ENCODE peak calls at places on chromosomes 13 and 19, in six cellular contexts. One of them, this sample, is unnamed.
A peak's percentile ranks its signal among the peaks of the same experiment; 100 is the strongest.

GRCh38 chr19:39672473-39672872 is 16.8 kb downstream of the LGALS16 start:
- DNase-seq in AG04449: no peak
- DNase-seq in skeletal muscle cell: no peak
- DNase-seq in ascending aorta: no peak
- DNase-seq in PC-9: no peak
- DNase-seq in activated CD8-positive, alpha-beta memory T cell treated with anti-CD3 and anti-CD28 coated beads for 48 hours: no peak
- DNase-seq in this sample: no peak

GRCh38 chr19:49142866-49143335 is 12.3 kb downstream of the HRC start:
- DNase-seq in skeletal muscle cell: peak; percentile 70
- DNase-seq in AG04449: peak; percentile 56
- DNase-seq in ascending aorta: peak; percentile 64
- DNase-seq in activated CD8-positive, alpha-beta memory T cell treated with anti-CD3 and anti-CD28 coated beads for 48 hours: no peak
- DNase-seq in PC-9: peak; percentile 88
- DNase-seq in this sample: peak; percentile 56

GRCh38 chr19:38043649-38044144 is 136.7 kb downstream of the SIPA1L3 start:
- DNase-seq in activated CD8-positive, alpha-beta memory T cell treated with anti-CD3 and anti-CD28 coated beads for 48 hours: no peak
- DNase-seq in ascending aorta: no peak
- DNase-seq in AG04449: no peak
- DNase-seq in PC-9: no peak
- DNase-seq in skeletal muscle cell: no peak
- DNase-seq in this sample: no peak

GRCh38 chr13:98476538-98476966 is 100.4 kb downstream of the STK24 start:
- DNase-seq in AG04449: peak; percentile 62
- DNase-seq in activated CD8-positive, alpha-beta memory T cell treated with anti-CD3 and anti-CD28 coated beads for 48 hours: peak; percentile 77
- DNase-seq in ascending aorta: peak; percentile 50
- DNase-seq in PC-9: peak; percentile 80
- DNase-seq in skeletal muscle cell: peak; percentile 72
- DNase-seq in this sample: peak; percentile 71

GRCh38 chr13:113491418-113491883 is 940 bp upstream of the DCUN1D2 start:
- DNase-seq in skeletal muscle cell: no peak
- DNase-seq in activated CD8-positive, alpha-beta memory T cell treated with anti-CD3 and anti-CD28 coated beads for 48 hours: no peak
- DNase-seq in AG04449: no peak
- DNase-seq in ascending aorta: no peak
- DNase-seq in PC-9: peak; percentile 15
- DNase-seq in this sample: no peak

GRCh38 chr19:43784251-43784980 is 3.6 kb upstream of the KCNN4 start:
- DNase-seq in activated CD8-positive, alpha-beta memory T cell treated with anti-CD3 and anti-CD28 coated beads for 48 hours: no peak
- DNase-seq in ascending aorta: no peak
- DNase-seq in PC-9: peak; percentile 94
- DNase-seq in AG04449: peak; percentile 47
- DNase-seq in skeletal muscle cell: peak; percentile 49
- DNase-seq in this sample: peak; percentile 34

GRCh38 chr13:110559429-110559943 is 2.0 kb downstream of the RAB20 start:
- DNase-seq in ascending aorta: no peak
- DNase-seq in AG04449: no peak
- DNase-seq in skeletal muscle cell: no peak
- DNase-seq in activated CD8-positive, alpha-beta memory T cell treated with anti-CD3 and anti-CD28 coated beads for 48 hours: no peak
- DNase-seq in PC-9: peak; percentile 64
- DNase-seq in this sample: no peak

GRCh38 chr19:54572696-54573311 is 786 bp upstream of the LILRA2 start:
- DNase-seq in skeletal muscle cell: no peak
- DNase-seq in AG04449: no peak
- DNase-seq in ascending aorta: no peak
- DNase-seq in activated CD8-positive, alpha-beta memory T cell treated with anti-CD3 and anti-CD28 coated beads for 48 hours: no peak
- DNase-seq in PC-9: no peak
- DNase-seq in this sample: no peak

GRCh38 chr13:23488442-23488841 is 54.9 kb upstream of the SACS start:
- DNase-seq in skeletal muscle cell: no peak
- DNase-seq in PC-9: peak; percentile 42
- DNase-seq in AG04449: no peak
- DNase-seq in activated CD8-positive, alpha-beta memory T cell treated with anti-CD3 and anti-CD28 coated beads for 48 hours: no peak
- DNase-seq in ascending aorta: no peak
- DNase-seq in this sample: no peak

GRCh38 chr19:41238244-41238643 is 19.2 kb downstream of the AXL start:
- DNase-seq in ascending aorta: no peak
- DNase-seq in PC-9: no peak
- DNase-seq in AG04449: no peak
- DNase-seq in activated CD8-positive, alpha-beta memory T cell treated with anti-CD3 and anti-CD28 coated beads for 48 hours: no peak
- DNase-seq in skeletal muscle cell: no peak
- DNase-seq in this sample: no peak

GRCh38 chr19:12868540-12869112 is 12.6 kb downstream of the DNASE2 start:
- DNase-seq in AG04449: no peak
- DNase-seq in PC-9: peak; percentile 37
- DNase-seq in skeletal muscle cell: no peak
- DNase-seq in activated CD8-positive, alpha-beta memory T cell treated with anti-CD3 and anti-CD28 coated beads for 48 hours: no peak
- DNase-seq in ascending aorta: no peak
- DNase-seq in this sample: no peak

GRCh38 chr19:15897026-15897737 is 692 bp downstream of the CYP4F2 start:
- DNase-seq in activated CD8-positive, alpha-beta memory T cell treated with anti-CD3 and anti-CD28 coated beads for 48 hours: no peak
- DNase-seq in ascending aorta: no peak
- DNase-seq in PC-9: no peak
- DNase-seq in skeletal muscle cell: no peak
- DNase-seq in AG04449: no peak
- DNase-seq in this sample: no peak

GRCh38 chr19:23273022-23273593 is 22.9 kb upstream of the ZNF724 start:
- DNase-seq in activated CD8-positive, alpha-beta memory T cell treated with anti-CD3 and anti-CD28 coated beads for 48 hours: no peak
- DNase-seq in skeletal muscle cell: no peak
- DNase-seq in ascending aorta: no peak
- DNase-seq in AG04449: no peak
- DNase-seq in PC-9: no peak
- DNase-seq in this sample: no peak

GRCh38 chr19:5642204-5642603 is 19.3 kb downstream of the SAFB start:
- DNase-seq in skeletal muscle cell: no peak
- DNase-seq in ascending aorta: no peak
- DNase-seq in AG04449: no peak
- DNase-seq in PC-9: no peak
- DNase-seq in activated CD8-positive, alpha-beta memory T cell treated with anti-CD3 and anti-CD28 coated beads for 48 hours: no peak
- DNase-seq in this sample: no peak

GRCh38 chr13:111853146-111853545 is 213.8 kb upstream of the SOX1 start:
- DNase-seq in PC-9: no peak
- DNase-seq in skeletal muscle cell: no peak
- DNase-seq in ascending aorta: no peak
- DNase-seq in AG04449: no peak
- DNase-seq in activated CD8-positive, alpha-beta memory T cell treated with anti-CD3 and anti-CD28 coated beads for 48 hours: no peak
- DNase-seq in this sample: no peak

GRCh38 chr19:1064661-1065605 is 2.0 kb upstream of the ARHGAP45 start:
- DNase-seq in activated CD8-positive, alpha-beta memory T cell treated with anti-CD3 and anti-CD28 coated beads for 48 hours: no peak
- DNase-seq in AG04449: no peak
- DNase-seq in ascending aorta: no peak
- DNase-seq in PC-9: peak; percentile 54
- DNase-seq in skeletal muscle cell: no peak
- DNase-seq in this sample: no peak

GRCh38 chr13:36549771-36550170 is 117.5 kb downstream of the CCNA1 start:
- DNase-seq in AG04449: no peak
- DNase-seq in PC-9: no peak
- DNase-seq in activated CD8-positive, alpha-beta memory T cell treated with anti-CD3 and anti-CD28 coated beads for 48 hours: no peak
- DNase-seq in skeletal muscle cell: no peak
- DNase-seq in ascending aorta: no peak
- DNase-seq in this sample: no peak

GRCh38 chr19:37079238-37079637 is 1.0 kb downstream of the ZNF420 start:
- DNase-seq in skeletal muscle cell: no peak
- DNase-seq in activated CD8-positive, alpha-beta memory T cell treated with anti-CD3 and anti-CD28 coated beads for 48 hours: no peak
- DNase-seq in AG04449: no peak
- DNase-seq in ascending aorta: no peak
- DNase-seq in PC-9: no peak
- DNase-seq in this sample: no peak

GRCh38 chr13:36275190-36276002 is 22.2 kb downstream of the CCDC169 start:
- DNase-seq in ascending aorta: no peak
- DNase-seq in activated CD8-positive, alpha-beta memory T cell treated with anti-CD3 and anti-CD28 coated beads for 48 hours: no peak
- DNase-seq in skeletal muscle cell: peak; percentile 57
- DNase-seq in AG04449: no peak
- DNase-seq in PC-9: no peak
- DNase-seq in this sample: peak; percentile 35

GRCh38 chr19:18072335-18072734 is 14.4 kb downstream of the IL12RB1 start:
- DNase-seq in skeletal muscle cell: no peak
- DNase-seq in activated CD8-positive, alpha-beta memory T cell treated with anti-CD3 and anti-CD28 coated beads for 48 hours: no peak
- DNase-seq in AG04449: no peak
- DNase-seq in ascending aorta: no peak
- DNase-seq in PC-9: no peak
- DNase-seq in this sample: no peak

GRCh38 chr13:31930901-31931522 is 100.6 kb upstream of the FRY start:
- DNase-seq in PC-9: no peak
- DNase-seq in ascending aorta: no peak
- DNase-seq in activated CD8-positive, alpha-beta memory T cell treated with anti-CD3 and anti-CD28 coated beads for 48 hours: no peak
- DNase-seq in AG04449: no peak
- DNase-seq in skeletal muscle cell: no peak
- DNase-seq in this sample: no peak

GRCh38 chr19:13036366-13036976 is 41.2 kb downstream of the NFIX start:
- DNase-seq in AG04449: no peak
- DNase-seq in activated CD8-positive, alpha-beta memory T cell treated with anti-CD3 and anti-CD28 coated beads for 48 hours: no peak
- DNase-seq in skeletal muscle cell: no peak
- DNase-seq in ascending aorta: no peak
- DNase-seq in PC-9: peak; percentile 84
- DNase-seq in this sample: no peak

GRCh38 chr19:39308531-39309304 is 11.9 kb downstream of the LRFN1 start:
- DNase-seq in ascending aorta: no peak
- DNase-seq in PC-9: no peak
- DNase-seq in activated CD8-positive, alpha-beta memory T cell treated with anti-CD3 and anti-CD28 coated beads for 48 hours: no peak
- DNase-seq in AG04449: no peak
- DNase-seq in skeletal muscle cell: no peak
- DNase-seq in this sample: no peak

GRCh38 chr13:93752506-93752905 is 525.9 kb downstream of the GPC6 start:
- DNase-seq in activated CD8-positive, alpha-beta memory T cell treated with anti-CD3 and anti-CD28 coated beads for 48 hours: no peak
- DNase-seq in PC-9: no peak
- DNase-seq in ascending aorta: no peak
- DNase-seq in AG04449: no peak
- DNase-seq in skeletal muscle cell: no peak
- DNase-seq in this sample: no peak

GRCh38 chr13:99565478-99566124 is 64.3 kb downstream of the TM9SF2 start:
- DNase-seq in ascending aorta: no peak
- DNase-seq in AG04449: no peak
- DNase-seq in skeletal muscle cell: no peak
- DNase-seq in PC-9: no peak
- DNase-seq in activated CD8-positive, alpha-beta memory T cell treated with anti-CD3 and anti-CD28 coated beads for 48 hours: no peak
- DNase-seq in this sample: no peak

GRCh38 chr19:54470991-54471782 is 1.9 kb downstream of the CDC42EP5 start:
- DNase-seq in skeletal muscle cell: no peak
- DNase-seq in PC-9: peak; percentile 43
- DNase-seq in activated CD8-positive, alpha-beta memory T cell treated with anti-CD3 and anti-CD28 coated beads for 48 hours: no peak
- DNase-seq in AG04449: no peak
- DNase-seq in ascending aorta: no peak
- DNase-seq in this sample: no peak

GRCh38 chr13:80131204-80131603 is 209.7 kb downstream of the SPRY2 start:
- DNase-seq in skeletal muscle cell: no peak
- DNase-seq in activated CD8-positive, alpha-beta memory T cell treated with anti-CD3 and anti-CD28 coated beads for 48 hours: no peak
- DNase-seq in AG04449: no peak
- DNase-seq in PC-9: peak; percentile 44
- DNase-seq in ascending aorta: no peak
- DNase-seq in this sample: no peak

GRCh38 chr13:47409778-47410177 is 512.9 kb upstream of the HTR2A start:
- DNase-seq in PC-9: no peak
- DNase-seq in ascending aorta: no peak
- DNase-seq in skeletal muscle cell: no peak
- DNase-seq in activated CD8-positive, alpha-beta memory T cell treated with anti-CD3 and anti-CD28 coated beads for 48 hours: no peak
- DNase-seq in AG04449: no peak
- DNase-seq in this sample: no peak

GRCh38 chr13:89490661-89491060 is 1819.5 kb downstream of the SLITRK5 start:
- DNase-seq in skeletal muscle cell: no peak
- DNase-seq in PC-9: no peak
- DNase-seq in activated CD8-positive, alpha-beta memory T cell treated with anti-CD3 and anti-CD28 coated beads for 48 hours: no peak
- DNase-seq in AG04449: no peak
- DNase-seq in ascending aorta: no peak
- DNase-seq in this sample: no peak

GRCh38 chr19:16258440-16258903 is 60.8 kb downstream of the AP1M1 start:
- DNase-seq in AG04449: no peak
- DNase-seq in skeletal muscle cell: no peak
- DNase-seq in ascending aorta: peak; percentile 62
- DNase-seq in activated CD8-positive, alpha-beta memory T cell treated with anti-CD3 and anti-CD28 coated beads for 48 hours: no peak
- DNase-seq in PC-9: no peak
- DNase-seq in this sample: no peak

GRCh38 chr19:30167206-30167903 is 204.8 kb upstream of the ZNF536 start:
- DNase-seq in skeletal muscle cell: no peak
- DNase-seq in activated CD8-positive, alpha-beta memory T cell treated with anti-CD3 and anti-CD28 coated beads for 48 hours: no peak
- DNase-seq in AG04449: no peak
- DNase-seq in ascending aorta: no peak
- DNase-seq in PC-9: no peak
- DNase-seq in this sample: no peak

GRCh38 chr19:6018786-6019185 is 40.8 kb upstream of the RANBP3 start:
- DNase-seq in ascending aorta: no peak
- DNase-seq in skeletal muscle cell: no peak
- DNase-seq in activated CD8-positive, alpha-beta memory T cell treated with anti-CD3 and anti-CD28 coated beads for 48 hours: no peak
- DNase-seq in PC-9: no peak
- DNase-seq in AG04449: no peak
- DNase-seq in this sample: no peak

GRCh38 chr13:65275838-65276630 is 1954.1 kb downstream of the PCDH9 start:
- DNase-seq in activated CD8-positive, alpha-beta memory T cell treated with anti-CD3 and anti-CD28 coated beads for 48 hours: no peak
- DNase-seq in PC-9: no peak
- DNase-seq in AG04449: no peak
- DNase-seq in ascending aorta: no peak
- DNase-seq in skeletal muscle cell: no peak
- DNase-seq in this sample: no peak

GRCh38 chr13:39419068-39419467 is 183.9 kb downstream of the LHFPL6 start:
- DNase-seq in activated CD8-positive, alpha-beta memory T cell treated with anti-CD3 and anti-CD28 coated beads for 48 hours: no peak
- DNase-seq in PC-9: no peak
- DNase-seq in skeletal muscle cell: no peak
- DNase-seq in AG04449: no peak
- DNase-seq in ascending aorta: no peak
- DNase-seq in this sample: no peak

GRCh38 chr13:55359067-55359466 is 1781.7 kb upstream of the PRR20A start:
- DNase-seq in PC-9: no peak
- DNase-seq in ascending aorta: no peak
- DNase-seq in skeletal muscle cell: no peak
- DNase-seq in activated CD8-positive, alpha-beta memory T cell treated with anti-CD3 and anti-CD28 coated beads for 48 hours: no peak
- DNase-seq in AG04449: no peak
- DNase-seq in this sample: no peak

GRCh38 chr13:86188170-86188569 is 389.0 kb upstream of the SLITRK6 start:
- DNase-seq in ascending aorta: no peak
- DNase-seq in PC-9: no peak
- DNase-seq in AG04449: no peak
- DNase-seq in skeletal muscle cell: no peak
- DNase-seq in activated CD8-positive, alpha-beta memory T cell treated with anti-CD3 and anti-CD28 coated beads for 48 hours: no peak
- DNase-seq in this sample: no peak